ENCODE peak calls at places on chromosomes 12 and 14, in four cellular contexts. F, L, P and R are unnamed samples.

GRCh38 chr12:12999276-12999958 is 648 bp downstream of the HEBP1 start:
- DNase-seq in L (no peak), F (peak), P (peak), R (no peak)

GRCh38 chr12:126512916-126513913 is 1448.0 kb downstream of the AACS start:
- DNase-seq in L (no peak), F (no peak), P (no peak), R (no peak)

GRCh38 chr12:80272516-80272915 is 171.5 kb upstream of the PTPRQ start:
- DNase-seq in L (no peak), P (no peak), F (no peak), R (peak)

GRCh38 chr12:6708968-6709394 is 8.4 kb upstream of the PIANP start:
- DNase-seq in L (no peak), P (no peak), F (no peak), R (no peak)

GRCh38 chr14:68780358-68781160 is 12.3 kb downstream of the ZFP36L1 start:
- DNase-seq in F (no peak), L (no peak), P (peak), R (no peak)

GRCh38 chr12:2682301-2683282 is 112.2 kb upstream of the FKBP4 start:
- DNase-seq in L (no peak), F (peak), P (peak), R (no peak)

GRCh38 chr14:66105819-66106218 is 380.4 kb upstream of the CCDC196 start:
- DNase-seq in L (peak), F (no peak), P (peak), R (no peak)

GRCh38 chr12:116635487-116635886 is 76.3 kb downstream of the MAP1LC3B2 start:
- DNase-seq in L (no peak), P (no peak), F (no peak), R (no peak)

GRCh38 chr14:84442481-84442880 is 1087.5 kb upstream of the FLRT2 start:
- DNase-seq in L (no peak), P (peak), F (peak), R (no peak)